ENCODE peak calls at places on chromosomes 13 and 19, in nine cellular contexts. D, C, R, F, G, T, H, S and Y are unnamed samples.

GRCh38 chr13:41696163-41697003 is 239.0 kb downstream of the RGCC start:
- DNase-seq in D (peak), C (no peak), R (no peak), F (no peak), G (no peak), T (no peak), H (no peak), S (no peak), Y (peak)

GRCh38 chr19:1128111-1128510 is 24.3 kb downstream of the GPX4 start:
- DNase-seq in D (no peak), C (no peak), R (no peak), F (no peak), G (no peak), T (no peak), H (no peak), S (no peak), Y (no peak)

GRCh38 chr19:11288349-11288748 is 7.6 kb upstream of the TSPAN16 start:
- DNase-seq in D (no peak), C (no peak), R (no peak), F (no peak), G (no peak), T (no peak), H (no peak), S (no peak), Y (no peak)

GRCh38 chr13:40336228-40337221 is 329.9 kb downstream of the FOXO1 start:
- DNase-seq in D (no peak), C (no peak), R (no peak), F (no peak), G (no peak), T (no peak), H (no peak), S (no peak), Y (no peak)

GRCh38 chr13:41905600-41906254 is 55.2 kb downstream of the VWA8 start:
- DNase-seq in D (peak), C (no peak), R (no peak), F (no peak), G (no peak), T (no peak), H (no peak), S (no peak), Y (peak)

GRCh38 chr19:35353635-35354034 is 4.6 kb upstream of the FFAR3 start:
- DNase-seq in D (peak), C (no peak), R (no peak), F (no peak), G (no peak), T (no peak), H (no peak), S (no peak), Y (no peak)

GRCh38 chr13:52428295-52428694 is 22.1 kb downstream of the VPS36 start:
- DNase-seq in D (no peak), C (no peak), R (no peak), F (no peak), G (no peak), T (no peak), H (no peak), S (no peak), Y (no peak)

GRCh38 chr13:99982021-99982740 is 597 bp downstream of the ZIC2 start:
- DNase-seq in D (no peak), C (no peak), R (no peak), F (no peak), G (peak), T (no peak), H (no peak), S (no peak), Y (no peak)

GRCh38 chr19:18156841-18157464 is 4.0 kb downstream of the PIK3R2 start:
- DNase-seq in D (peak), C (no peak), R (no peak), F (no peak), G (no peak), T (peak), H (no peak), S (peak), Y (peak)

GRCh38 chr19:5515737-5516136 is 52.0 kb downstream of the TINCR start:
- DNase-seq in D (no peak), C (no peak), R (no peak), F (no peak), G (no peak), T (no peak), H (no peak), S (no peak), Y (no peak)

GRCh38 chr13:30623392-30623791 is 5.7 kb downstream of the USPL1 start:
- DNase-seq in D (no peak), C (no peak), R (no peak), F (no peak), G (no peak), T (no peak), H (no peak), S (no peak), Y (no peak)

GRCh38 chr19:46015080-46015960 is 7.5 kb downstream of the PGLYRP1 start:
- DNase-seq in D (no peak), C (peak), R (peak), F (peak), G (peak), T (peak), H (peak), S (no peak), Y (no peak)

GRCh38 chr13:112776971-112777370 is 87.1 kb downstream of the ATP11A start:
- DNase-seq in D (no peak), C (no peak), R (no peak), F (no peak), G (no peak), T (peak), H (no peak), S (no peak), Y (no peak)

GRCh38 chr13:73259061-73259908 is 200.5 kb downstream of the KLF5 start:
- DNase-seq in D (no peak), C (no peak), R (no peak), F (no peak), G (no peak), T (no peak), H (no peak), S (no peak), Y (no peak)

GRCh38 chr13:51844862-51845573 is at the start of gene TMEM272:
- DNase-seq in D (no peak), C (peak), R (peak), F (no peak), G (peak), T (peak), H (peak), S (peak), Y (peak)

GRCh38 chr19:401836-402535 is 7.0 kb downstream of the C2CD4C start:
- DNase-seq in D (no peak), C (no peak), R (no peak), F (no peak), G (no peak), T (no peak), H (no peak), S (no peak), Y (no peak)

GRCh38 chr13:46492946-46493345 is 60.0 kb upstream of the LRCH1 start:
- DNase-seq in D (peak), C (peak), R (no peak), F (no peak), G (peak), T (no peak), H (peak), S (peak), Y (no peak)

GRCh38 chr19:40150170-40150569 is 41.1 kb upstream of the MAP3K10 start:
- DNase-seq in D (no peak), C (no peak), R (no peak), F (no peak), G (no peak), T (no peak), H (no peak), S (no peak), Y (no peak)